ENCODE peak calls at places on chromosomes 1 and 21, in five cellular contexts. P is cardiac muscle cell, D is SK-N-SH, U is H9, T is K562. M is an unnamed sample. For H3K4me1, the result is how much of the 10 kb centered on the place peaks cover.

GRCh38 chr1:11531314-11531870 is 52.4 kb downstream of the DISP3 start:
- DNase-seq in U (no peak), D (no peak), T (no peak), P (no peak), M (no peak)

GRCh38 chr1:175536369-175536768 is 207.0 kb downstream of the TNR start:
- DNase-seq in U (no peak), D (no peak), T (no peak), P (no peak), M (no peak)

GRCh38 chr1:58189453-58189852 is 357.1 kb downstream of the OMA1 start:
- DNase-seq in U (no peak), P (no peak), D (no peak), T (no peak), M (no peak)

GRCh38 chr1:230167419-230167852 is 100.4 kb downstream of the GALNT2 start:
- DNase-seq in T (peak), P (peak), U (peak), D (peak), M (peak)

GRCh38 chr1:227395391-227396028 is 77.2 kb upstream of the CDC42BPA start:
- DNase-seq in U (no peak), D (no peak), T (no peak), P (no peak), M (no peak)

GRCh38 chr1:1237874-1238701 is 6.1 kb downstream of the B3GALT6 start:
- DNase-seq in U (no peak), T (no peak), D (no peak), P (no peak), M (no peak)

GRCh38 chr1:175319112-175319911 is 126.7 kb upstream of the KIAA0040 start:
- DNase-seq in U (peak), T (peak), D (peak), P (peak), M (peak)

GRCh38 chr1:156284112-156284511 is at the start of gene TMEM79:
- DNase-seq in U (no peak), P (no peak), T (no peak), D (no peak), M (no peak)

GRCh38 chr1:11156958-11157357 is 32.2 kb upstream of the ANGPTL7 start:
- DNase-seq in T (no peak), P (no peak), U (no peak), D (no peak), M (no peak)

GRCh38 chr1:30977105-30977504 is 68.5 kb upstream of the SDC3 start:
- DNase-seq in D (no peak), U (no peak), P (no peak), T (no peak), M (no peak)

GRCh38 chr1:212229654-212230053 is 55.6 kb upstream of the PPP2R5A start:
- DNase-seq in P (no peak), T (no peak), U (no peak), D (no peak), M (peak)

GRCh38 chr21:25402134-25402957 is 204.9 kb downstream of the MRPL39 start:
- DNase-seq in D (no peak), U (no peak), P (no peak), T (no peak), M (no peak)

GRCh38 chr1:164611754-164612642 is 53.0 kb downstream of the PBX1 start:
- DNase-seq in T (no peak), D (peak), U (peak), P (peak), M (no peak)

GRCh38 chr1:153348511-153349362 is at the start of gene PGLYRP4:
- DNase-seq in T (no peak), U (peak), D (no peak), P (no peak), M (no peak)

GRCh38 chr1:110084226-110085078 is 14.0 kb upstream of the ALX3 start:
- DNase-seq in P (peak), T (no peak), D (no peak), U (no peak), M (no peak)

GRCh38 chr1:1827089-1827433 is 48.8 kb upstream of the NADK start:
- DNase-seq in D (no peak), T (no peak), P (no peak), U (no peak), M (peak)

GRCh38 chr1:248404024-248404423 is 1.2 kb downstream of the OR2T1 start:
- DNase-seq in T (peak), P (no peak), D (no peak), U (no peak), M (no peak)

GRCh38 chr1:198669023-198669698 is 30.3 kb downstream of the PTPRC start:
- DNase-seq in D (peak), T (peak), P (no peak), U (no peak), M (no peak)

GRCh38 chr1:71862756-71863155 is 419.6 kb downstream of the NEGR1 start:
- DNase-seq in P (no peak), T (no peak), U (no peak), D (no peak), M (no peak)

GRCh38 chr21:41217656-41218380 is 49.9 kb downstream of the BACE2 start:
- DNase-seq in P (no peak), D (no peak), T (peak), U (peak), M (no peak)

GRCh38 chr1:150973826-150974579 is 632 bp downstream of the CERS2 start:
- DNase-seq in P (peak), U (peak), T (no peak), D (peak), M (peak)

GRCh38 chr1:29245876-29246275 is 9.6 kb downstream of the PTPRU start:
- DNase-seq in D (peak), U (no peak), P (no peak), T (no peak), M (no peak)
- TF ChIP-seq CTCF in D (peak), U (peak), P (peak), T (no peak), M (peak)

DNA sequence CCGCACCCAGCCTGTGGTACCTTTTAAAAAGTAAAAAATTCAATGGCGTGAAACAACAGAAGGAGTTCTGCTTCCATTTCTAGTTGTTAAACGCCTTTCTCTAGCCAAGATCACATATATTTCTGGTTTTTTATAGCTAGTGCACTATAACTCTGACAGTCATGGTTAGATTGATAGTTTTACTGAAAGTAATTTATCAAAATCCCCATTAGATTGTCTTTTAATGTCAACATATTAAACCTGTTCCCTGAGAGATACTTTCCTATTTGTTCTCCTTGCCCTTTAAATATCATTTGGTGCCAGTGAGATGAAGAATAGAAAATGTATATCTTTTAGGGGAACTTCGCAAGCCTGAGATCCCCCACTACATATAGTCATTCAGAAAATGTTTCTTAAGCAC is 7.3 kb downstream of the SMAP2 start:
- DNase-seq in D (no peak), T (no peak), P (no peak), U (no peak), M (no peak)
- H3K4me1 ChIP-seq in D (under half), T (under half), P (under half), U (under half), M (under half)

GRCh38 chr1:102550729-102551384 is 554.1 kb upstream of the OLFM3 start:
- DNase-seq in U (peak), T (no peak), D (no peak), P (peak), M (peak)
- TF ChIP-seq CTCF in U (peak), T (no peak), D (peak), P (peak), M (peak)

GRCh38 chr1:27520651-27521050 is 30.7 kb upstream of the WASF2 start:
- DNase-seq in P (no peak), D (no peak), U (no peak), T (no peak), M (no peak)
- H3K4me1 ChIP-seq in P (half or more), D (half or more), U (under half), T (half or more), M (under half)

M was measured in BE2C.